ENCODE peak calls at places on chromosomes 2 and 18, in six cellular contexts. One of them, this sample, is unnamed. For H3K4me1, the result is how much of the 10 kb centered on the place peaks cover.

GRCh38 chr2:119112230-119112629 is 46.3 kb downstream of the C1QL2 start:
- DNase-seq in right atrium auricular region: peak
- DNase-seq in psoas muscle: no peak
- DNase-seq in mucosa of descending colon: no peak
- DNase-seq in A549: no peak
- DNase-seq in PC-3: no peak
- DNase-seq in this sample: no peak

GRCh38 chr2:172373761-172374160 is 53.6 kb upstream of the ITGA6 start:
- DNase-seq in right atrium auricular region: no peak
- DNase-seq in psoas muscle: no peak
- DNase-seq in mucosa of descending colon: no peak
- DNase-seq in A549: no peak
- DNase-seq in PC-3: peak
- DNase-seq in this sample: no peak

GRCh38 chr2:101473911-101474751 is 781 bp downstream of the RFX8 start:
- DNase-seq in right atrium auricular region: no peak
- DNase-seq in psoas muscle: peak
- DNase-seq in mucosa of descending colon: peak
- DNase-seq in A549: no peak
- DNase-seq in PC-3: peak
- DNase-seq in this sample: peak

GRCh38 chr2:175817200-175817599 is 184.9 kb downstream of the LNPK start:
- DNase-seq in right atrium auricular region: no peak
- DNase-seq in psoas muscle: no peak
- DNase-seq in mucosa of descending colon: no peak
- DNase-seq in A549: no peak
- DNase-seq in PC-3: no peak
- DNase-seq in this sample: no peak

GRCh38 chr18:44229693-44230108 is 451.0 kb upstream of the SETBP1 start:
- DNase-seq in right atrium auricular region: peak
- DNase-seq in psoas muscle: peak
- DNase-seq in mucosa of descending colon: peak
- DNase-seq in A549: no peak
- DNase-seq in PC-3: peak
- DNase-seq in this sample: no peak

GRCh38 chr18:41599529-41599928 is 355.5 kb upstream of the PIK3C3 start:
- DNase-seq in right atrium auricular region: no peak
- DNase-seq in psoas muscle: no peak
- DNase-seq in mucosa of descending colon: no peak
- DNase-seq in A549: no peak
- DNase-seq in PC-3: no peak
- DNase-seq in this sample: no peak

GRCh38 chr2:55165567-55165966 is 66.5 kb downstream of the CLHC1 start:
- DNase-seq in right atrium auricular region: no peak
- DNase-seq in psoas muscle: no peak
- DNase-seq in mucosa of descending colon: no peak
- DNase-seq in A549: no peak
- DNase-seq in PC-3: no peak
- DNase-seq in this sample: no peak

GRCh38 chr18:70363861-70364260 is 75.0 kb downstream of the SOCS6 start:
- DNase-seq in right atrium auricular region: no peak
- DNase-seq in psoas muscle: no peak
- DNase-seq in mucosa of descending colon: no peak
- DNase-seq in A549: no peak
- DNase-seq in PC-3: peak
- DNase-seq in this sample: no peak

GRCh38 chr2:13227543-13227942 is 510.8 kb downstream of the TRIB2 start:
- DNase-seq in right atrium auricular region: no peak
- DNase-seq in psoas muscle: no peak
- DNase-seq in mucosa of descending colon: no peak
- DNase-seq in A549: no peak
- DNase-seq in PC-3: no peak
- DNase-seq in this sample: no peak

GRCh38 chr2:157395811-157396210 is 48.1 kb downstream of the CYTIP start:
- DNase-seq in right atrium auricular region: no peak
- DNase-seq in psoas muscle: no peak
- DNase-seq in mucosa of descending colon: no peak
- DNase-seq in A549: no peak
- DNase-seq in PC-3: no peak
- DNase-seq in this sample: no peak

GRCh38 chr2:27814772-27815171 is 43.3 kb downstream of the MRPL33 start:
- DNase-seq in right atrium auricular region: no peak
- DNase-seq in psoas muscle: no peak
- DNase-seq in mucosa of descending colon: no peak
- DNase-seq in A549: no peak
- DNase-seq in PC-3: no peak
- DNase-seq in this sample: no peak
- H3K4me3 ChIP-seq in right atrium auricular region: no peak
- H3K4me3 ChIP-seq in psoas muscle: no peak
- H3K4me3 ChIP-seq in mucosa of descending colon: no peak
- H3K4me3 ChIP-seq in A549: no peak
- H3K4me3 ChIP-seq in PC-3: no peak
- H3K4me3 ChIP-seq in this sample: no peak

GRCh38 chr18:63216497-63216896 is 103.1 kb downstream of the BCL2 start:
- DNase-seq in right atrium auricular region: no peak
- DNase-seq in psoas muscle: no peak
- DNase-seq in mucosa of descending colon: no peak
- DNase-seq in A549: no peak
- DNase-seq in PC-3: no peak
- DNase-seq in this sample: no peak

GRCh38 chr18:63213936-63214671 is 105.5 kb downstream of the BCL2 start:
- DNase-seq in right atrium auricular region: no peak
- DNase-seq in psoas muscle: no peak
- DNase-seq in mucosa of descending colon: no peak
- DNase-seq in A549: no peak
- DNase-seq in PC-3: no peak
- DNase-seq in this sample: no peak

GRCh38 chr18:63210531-63210930 is 109.0 kb downstream of the BCL2 start:
- DNase-seq in right atrium auricular region: no peak
- DNase-seq in psoas muscle: no peak
- DNase-seq in mucosa of descending colon: no peak
- DNase-seq in A549: no peak
- DNase-seq in PC-3: no peak
- DNase-seq in this sample: no peak

GRCh38 chr18:63216911-63217311 is 102.7 kb downstream of the BCL2 start:
- DNase-seq in right atrium auricular region: no peak
- DNase-seq in psoas muscle: no peak
- DNase-seq in mucosa of descending colon: no peak
- DNase-seq in A549: no peak
- DNase-seq in PC-3: peak
- DNase-seq in this sample: no peak

GRCh38 chr18:63213331-63213900 is 106.2 kb downstream of the BCL2 start:
- DNase-seq in right atrium auricular region: no peak
- DNase-seq in psoas muscle: no peak
- DNase-seq in mucosa of descending colon: no peak
- DNase-seq in A549: no peak
- DNase-seq in PC-3: no peak
- DNase-seq in this sample: no peak
- H3K4me1 ChIP-seq in right atrium auricular region: under half
- H3K4me1 ChIP-seq in psoas muscle: under half
- H3K4me1 ChIP-seq in mucosa of descending colon: under half
- H3K4me1 ChIP-seq in A549: under half
- H3K4me1 ChIP-seq in PC-3: under half
- H3K4me1 ChIP-seq in this sample: under half

DNA sequence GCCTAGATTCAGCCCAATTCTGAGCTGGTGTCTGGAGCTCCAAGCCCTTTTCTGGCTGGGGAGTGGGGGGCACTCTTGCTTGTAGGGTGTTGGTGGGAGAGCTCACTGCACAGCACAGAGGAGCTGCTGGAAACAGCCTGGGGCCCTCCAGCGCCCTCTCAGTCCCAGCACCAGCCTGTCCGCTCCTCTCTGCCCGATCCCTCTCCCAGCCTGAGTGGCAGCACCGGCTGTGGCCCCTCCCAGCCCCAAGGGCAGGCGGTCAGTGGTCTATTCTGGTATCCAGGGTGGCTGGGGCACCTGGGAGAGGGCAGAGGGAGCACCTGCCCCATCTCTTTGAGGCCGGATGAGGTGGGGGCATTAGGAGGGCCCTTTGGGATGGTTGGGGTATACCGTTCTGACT is 13.2 kb upstream of the DES start:
- DNase-seq in right atrium auricular region: no peak
- DNase-seq in psoas muscle: peak
- DNase-seq in mucosa of descending colon: no peak
- DNase-seq in A549: no peak
- DNase-seq in PC-3: no peak
- DNase-seq in this sample: no peak
- H3K4me3 ChIP-seq in right atrium auricular region: no peak
- H3K4me3 ChIP-seq in psoas muscle: peak
- H3K4me3 ChIP-seq in mucosa of descending colon: no peak
- H3K4me3 ChIP-seq in A549: no peak
- H3K4me3 ChIP-seq in PC-3: no peak
- H3K4me3 ChIP-seq in this sample: no peak

GRCh38 chr2:136125226-136125625 is 7.3 kb upstream of the CXCR4 start:
- DNase-seq in right atrium auricular region: no peak
- DNase-seq in psoas muscle: no peak
- DNase-seq in mucosa of descending colon: no peak
- DNase-seq in A549: no peak
- DNase-seq in PC-3: no peak
- DNase-seq in this sample: no peak

GRCh38 chr2:136126527-136126926 is 8.6 kb upstream of the CXCR4 start:
- DNase-seq in right atrium auricular region: no peak
- DNase-seq in psoas muscle: no peak
- DNase-seq in mucosa of descending colon: no peak
- DNase-seq in A549: no peak
- DNase-seq in PC-3: no peak
- DNase-seq in this sample: no peak

GRCh38 chr2:136128905-136129304 is 11.0 kb upstream of the CXCR4 start:
- DNase-seq in right atrium auricular region: no peak
- DNase-seq in psoas muscle: no peak
- DNase-seq in mucosa of descending colon: no peak
- DNase-seq in A549: no peak
- DNase-seq in PC-3: peak
- DNase-seq in this sample: no peak

GRCh38 chr2:136126021-136126420 is 8.1 kb upstream of the CXCR4 start:
- DNase-seq in right atrium auricular region: no peak
- DNase-seq in psoas muscle: no peak
- DNase-seq in mucosa of descending colon: no peak
- DNase-seq in A549: no peak
- DNase-seq in PC-3: no peak
- DNase-seq in this sample: no peak

DNA sequence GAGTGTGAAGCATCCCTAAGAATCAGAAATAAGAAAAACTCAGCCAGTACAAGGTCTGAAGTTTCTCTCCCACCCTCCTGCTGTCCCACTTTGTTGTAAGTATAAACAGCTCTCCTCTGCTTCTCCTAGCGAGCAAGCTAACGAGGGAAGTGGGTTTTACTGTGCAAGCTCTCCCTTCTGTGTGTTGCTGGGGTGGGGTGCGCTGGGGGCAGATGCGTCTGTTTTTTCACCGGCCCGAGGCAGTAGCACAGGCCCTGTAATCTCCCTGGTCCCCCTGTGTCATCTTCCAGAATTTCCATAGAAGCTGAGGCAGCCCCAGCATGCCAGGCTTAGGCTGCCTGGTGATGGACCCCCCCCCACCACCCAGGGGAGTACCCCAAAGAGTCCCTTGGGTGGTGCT is 9.4 kb upstream of the CXCR4 start:
- DNase-seq in right atrium auricular region: no peak
- DNase-seq in psoas muscle: no peak
- DNase-seq in mucosa of descending colon: no peak
- DNase-seq in A549: no peak
- DNase-seq in PC-3: no peak
- DNase-seq in this sample: no peak
- H3K4me1 ChIP-seq in right atrium auricular region: under half
- H3K4me1 ChIP-seq in psoas muscle: under half
- H3K4me1 ChIP-seq in mucosa of descending colon: under half
- H3K4me1 ChIP-seq in A549: under half
- H3K4me1 ChIP-seq in PC-3: under half
- H3K4me1 ChIP-seq in this sample: half or more

DNA sequence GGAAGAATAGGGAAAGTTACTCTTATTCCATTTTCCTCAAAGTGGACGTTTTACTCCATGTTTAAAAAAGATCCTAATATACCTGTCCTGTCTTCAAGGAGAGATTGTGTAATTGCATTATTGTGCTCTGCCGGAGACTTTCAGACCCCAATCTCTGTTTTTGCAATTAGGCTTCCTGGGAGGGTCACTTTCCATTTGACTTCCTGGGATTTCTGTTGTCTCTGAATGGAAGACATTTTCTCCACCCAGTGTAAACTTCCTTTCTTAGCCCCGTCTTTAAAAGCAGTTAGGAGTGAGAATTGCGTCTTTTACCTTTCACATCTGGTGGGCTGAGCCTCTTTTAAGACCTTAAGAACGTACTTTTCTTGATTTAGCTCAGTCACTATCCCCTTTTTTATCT is 63.0 kb downstream of the ZNF532 start:
- DNase-seq in right atrium auricular region: no peak
- DNase-seq in psoas muscle: no peak
- DNase-seq in mucosa of descending colon: no peak
- DNase-seq in A549: no peak
- DNase-seq in PC-3: no peak
- DNase-seq in this sample: no peak
- H3K4me3 ChIP-seq in right atrium auricular region: no peak
- H3K4me3 ChIP-seq in psoas muscle: peak
- H3K4me3 ChIP-seq in mucosa of descending colon: no peak
- H3K4me3 ChIP-seq in A549: no peak
- H3K4me3 ChIP-seq in PC-3: no peak
- H3K4me3 ChIP-seq in this sample: no peak

GRCh38 chr2:10325278-10326145 is 22.8 kb downstream of the HPCAL1 start:
- DNase-seq in right atrium auricular region: no peak
- DNase-seq in psoas muscle: no peak
- DNase-seq in mucosa of descending colon: peak
- DNase-seq in A549: no peak
- DNase-seq in PC-3: no peak
- DNase-seq in this sample: no peak

GRCh38 chr2:10328667-10329583 is 26.2 kb downstream of the HPCAL1 start:
- DNase-seq in right atrium auricular region: no peak
- DNase-seq in psoas muscle: no peak
- DNase-seq in mucosa of descending colon: no peak
- DNase-seq in A549: no peak
- DNase-seq in PC-3: no peak
- DNase-seq in this sample: no peak

GRCh38 chr2:10327896-10328666 is 25.4 kb downstream of the HPCAL1 start:
- DNase-seq in right atrium auricular region: no peak
- DNase-seq in psoas muscle: no peak
- DNase-seq in mucosa of descending colon: no peak
- DNase-seq in A549: no peak
- DNase-seq in PC-3: peak
- DNase-seq in this sample: no peak

GRCh38 chr2:10326151-10326616 is 23.5 kb downstream of the HPCAL1 start:
- DNase-seq in right atrium auricular region: no peak
- DNase-seq in psoas muscle: no peak
- DNase-seq in mucosa of descending colon: no peak
- DNase-seq in A549: no peak
- DNase-seq in PC-3: no peak
- DNase-seq in this sample: no peak

GRCh38 chr2:10326707-10327594 is 24.2 kb downstream of the HPCAL1 start:
- DNase-seq in right atrium auricular region: no peak
- DNase-seq in psoas muscle: peak
- DNase-seq in mucosa of descending colon: no peak
- DNase-seq in A549: no peak
- DNase-seq in PC-3: no peak
- DNase-seq in this sample: no peak
- H3K4me1 ChIP-seq in right atrium auricular region: under half
- H3K4me1 ChIP-seq in psoas muscle: under half
- H3K4me1 ChIP-seq in mucosa of descending colon: under half
- H3K4me1 ChIP-seq in A549: half or more
- H3K4me1 ChIP-seq in PC-3: half or more
- H3K4me1 ChIP-seq in this sample: half or more

GRCh38 chr18:79394438-79395307 is 1.1 kb upstream of the NFATC1 start:
- DNase-seq in right atrium auricular region: peak
- DNase-seq in psoas muscle: no peak
- DNase-seq in mucosa of descending colon: peak
- DNase-seq in A549: no peak
- DNase-seq in PC-3: peak
- DNase-seq in this sample: peak
- H3K4me3 ChIP-seq in right atrium auricular region: peak
- H3K4me3 ChIP-seq in psoas muscle: peak
- H3K4me3 ChIP-seq in mucosa of descending colon: no peak
- H3K4me3 ChIP-seq in A549: peak
- H3K4me3 ChIP-seq in PC-3: peak
- H3K4me3 ChIP-seq in this sample: peak